ENCODE peak calls at places on chromosomes 5 and 9, in eight cellular contexts. B, O, D, V, M, T, Q and R are unnamed samples.

GRCh38 chr5:65359981-65360380 is 121.7 kb downstream of the ADAMTS6 start:
- DNase-seq in B (no peak), O (no peak), D (no peak), V (peak), M (no peak), T (no peak), Q (no peak), R (no peak)

GRCh38 chr9:69181908-69182353 is 7.9 kb downstream of the TJP2 start:
- DNase-seq in B (no peak), O (no peak), D (no peak), V (no peak), M (no peak), T (no peak), Q (no peak), R (no peak)

GRCh38 chr5:107467137-107467932 is 203.4 kb downstream of the EFNA5 start:
- DNase-seq in B (no peak), O (peak), D (no peak), V (no peak), M (no peak), T (no peak), Q (no peak), R (no peak)

GRCh38 chr9:133160742-133161541 is 2.8 kb downstream of the GBGT1 start:
- DNase-seq in B (no peak), O (peak), D (no peak), V (peak), M (peak), T (peak), Q (no peak), R (no peak)

GRCh38 chr9:135989722-135990467 is 28.7 kb upstream of the UBAC1 start:
- DNase-seq in B (no peak), O (no peak), D (no peak), V (no peak), M (no peak), T (no peak), Q (no peak), R (no peak)

GRCh38 chr5:111704452-111705085 is 52.4 kb downstream of the NREP start:
- DNase-seq in B (no peak), O (no peak), D (no peak), V (no peak), M (no peak), T (no peak), Q (no peak), R (no peak)

GRCh38 chr9:131887680-131888079 is 147.8 kb upstream of the RAPGEF1 start:
- DNase-seq in B (no peak), O (no peak), D (no peak), V (no peak), M (no peak), T (no peak), Q (no peak), R (no peak)

GRCh38 chr5:86557920-86558319 is 59.8 kb upstream of the COX7C start:
- DNase-seq in B (no peak), O (no peak), D (no peak), V (no peak), M (no peak), T (no peak), Q (no peak), R (no peak)

GRCh38 chr5:14231888-14232287 is 88.7 kb downstream of the TRIO start:
- DNase-seq in B (no peak), O (no peak), D (no peak), V (no peak), M (no peak), T (no peak), Q (no peak), R (no peak)

GRCh38 chr9:87710448-87710847 is 15.5 kb upstream of the CTSL start:
- DNase-seq in B (no peak), O (no peak), D (no peak), V (no peak), M (no peak), T (no peak), Q (no peak), R (no peak)

GRCh38 chr5:62643556-62644451 is 65.2 kb downstream of the LRRC70 start:
- DNase-seq in B (no peak), O (no peak), D (no peak), V (no peak), M (no peak), T (no peak), Q (no peak), R (no peak)

GRCh38 chr9:15246688-15247087 is 60.3 kb downstream of the TTC39B start:
- DNase-seq in B (no peak), O (no peak), D (no peak), V (no peak), M (no peak), T (no peak), Q (no peak), R (no peak)

GRCh38 chr5:138338411-138339085 is 482 bp downstream of the FAM53C start:
- DNase-seq in B (no peak), O (no peak), D (no peak), V (no peak), M (no peak), T (no peak), Q (no peak), R (peak)

GRCh38 chr9:122036988-122037387 is 56.1 kb downstream of the TTLL11 start:
- DNase-seq in B (no peak), O (no peak), D (no peak), V (peak), M (no peak), T (no peak), Q (no peak), R (no peak)

GRCh38 chr9:114310471-114311450 is 12.1 kb upstream of the ORM1 start:
- DNase-seq in B (no peak), O (no peak), D (no peak), V (no peak), M (peak), T (peak), Q (no peak), R (no peak)